ENCODE peak calls at places on chromosomes 7 and 10, in ten cellular contexts. U is ovary, G is uterus, Y is erythroblast, V is spleen, P is heart left ventricle, I is HCT116, A is stomach, F is A549, J is esophagus squamous epithelium. W is an unnamed sample.

GRCh38 chr7:900331-901040 is 24.1 kb downstream of the GET4 start:
- DNase-seq in U (no peak), G (no peak), Y (no peak), V (no peak), P (no peak), I (no peak), A (no peak), F (no peak), J (no peak), W (no peak)

GRCh38 chr7:49187543-49188268 is 263.4 kb downstream of the CDC14C start:
- DNase-seq in U (no peak), G (no peak), Y (no peak), V (no peak), P (no peak), I (no peak), A (no peak), F (no peak), J (no peak), W (no peak)

GRCh38 chr7:140542226-140542625 is 62.9 kb upstream of the MKRN1 start:
- DNase-seq in U (peak; percentile 81), G (peak; percentile 88), Y (no peak), V (peak; percentile 54), P (peak; percentile 54), I (no peak), A (no peak), F (no peak), J (no peak), W (no peak)

GRCh38 chr10:77898323-77899079 is 28.1 kb downstream of the DLG5 start:
- DNase-seq in U (no peak), G (no peak), Y (no peak), V (no peak), P (no peak), I (no peak), A (peak; percentile 77), F (no peak), J (no peak), W (no peak)

GRCh38 chr7:87058739-87059524 is 522 bp downstream of the ELAPOR2 start:
- DNase-seq in U (no peak), G (no peak), Y (peak; percentile 30), V (no peak), P (no peak), I (no peak), A (peak; percentile 34), F (peak; percentile 1), J (no peak), W (no peak)

GRCh38 chr10:50497758-50498157 is 126.0 kb downstream of the SGMS1 start:
- DNase-seq in U (no peak), G (no peak), Y (no peak), V (no peak), P (no peak), I (no peak), A (no peak), F (no peak), J (no peak), W (peak; percentile 28)

GRCh38 chr7:14579971-14580370 is 322.6 kb downstream of the DGKB start:
- DNase-seq in U (no peak), G (no peak), Y (no peak), V (no peak), P (no peak), I (no peak), A (no peak), F (no peak), J (no peak), W (no peak)

GRCh38 chr7:4880218-4880617 is 3.3 kb downstream of the RADIL start:
- DNase-seq in U (no peak), G (no peak), Y (no peak), V (no peak), P (no peak), I (no peak), A (no peak), F (no peak), J (no peak), W (no peak)

DNA sequence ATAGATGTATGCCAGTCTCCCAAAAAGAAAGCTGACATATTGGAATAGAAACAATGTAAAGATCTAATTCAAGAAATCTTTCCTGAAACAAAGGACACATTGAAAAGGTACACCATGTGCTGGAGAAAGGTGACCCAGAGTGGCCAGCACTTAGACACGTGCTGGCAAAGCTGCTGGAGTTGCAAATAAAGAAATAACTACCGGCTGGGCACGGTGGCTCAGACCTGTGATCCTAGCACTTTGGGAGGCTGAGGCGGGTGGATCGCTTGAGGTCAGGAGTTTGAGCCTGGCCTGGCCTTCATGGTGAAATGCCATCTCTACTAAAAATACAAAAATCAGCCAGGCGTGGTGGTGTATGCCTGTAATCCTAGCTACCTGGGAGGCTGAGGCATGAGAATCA is 35.9 kb downstream of the PKD1L1 start:
- DNase-seq in U (no peak), G (no peak), Y (no peak), V (no peak), P (no peak), I (no peak), A (no peak), F (no peak), J (no peak), W (no peak)
- TF ChIP-seq POLR2A in U (no peak), G (no peak), Y (no peak), V (no peak), P (no peak), I (no peak), A (no peak), F (no peak), J (no peak), W (no peak)

GRCh38 chr10:101618871-101619270 is 30.8 kb downstream of the DPCD start:
- DNase-seq in U (no peak), G (no peak), Y (no peak), V (peak; percentile 25), P (no peak), I (no peak), A (no peak), F (no peak), J (no peak), W (no peak)

GRCh38 chr10:101615760-101616116 is 27.6 kb downstream of the DPCD start:
- DNase-seq in U (no peak), G (no peak), Y (no peak), V (peak; percentile 29), P (no peak), I (no peak), A (no peak), F (no peak), J (no peak), W (no peak)

GRCh38 chr10:101617824-101618568 is 29.9 kb downstream of the DPCD start:
- DNase-seq in U (no peak), G (no peak), Y (no peak), V (peak; percentile 48), P (no peak), I (no peak), A (no peak), F (no peak), J (no peak), W (no peak)

GRCh38 chr10:101616415-101617101 is 28.4 kb downstream of the DPCD start:
- DNase-seq in U (no peak), G (no peak), Y (no peak), V (peak; percentile 41), P (no peak), I (no peak), A (no peak), F (no peak), J (no peak), W (no peak)

DNA sequence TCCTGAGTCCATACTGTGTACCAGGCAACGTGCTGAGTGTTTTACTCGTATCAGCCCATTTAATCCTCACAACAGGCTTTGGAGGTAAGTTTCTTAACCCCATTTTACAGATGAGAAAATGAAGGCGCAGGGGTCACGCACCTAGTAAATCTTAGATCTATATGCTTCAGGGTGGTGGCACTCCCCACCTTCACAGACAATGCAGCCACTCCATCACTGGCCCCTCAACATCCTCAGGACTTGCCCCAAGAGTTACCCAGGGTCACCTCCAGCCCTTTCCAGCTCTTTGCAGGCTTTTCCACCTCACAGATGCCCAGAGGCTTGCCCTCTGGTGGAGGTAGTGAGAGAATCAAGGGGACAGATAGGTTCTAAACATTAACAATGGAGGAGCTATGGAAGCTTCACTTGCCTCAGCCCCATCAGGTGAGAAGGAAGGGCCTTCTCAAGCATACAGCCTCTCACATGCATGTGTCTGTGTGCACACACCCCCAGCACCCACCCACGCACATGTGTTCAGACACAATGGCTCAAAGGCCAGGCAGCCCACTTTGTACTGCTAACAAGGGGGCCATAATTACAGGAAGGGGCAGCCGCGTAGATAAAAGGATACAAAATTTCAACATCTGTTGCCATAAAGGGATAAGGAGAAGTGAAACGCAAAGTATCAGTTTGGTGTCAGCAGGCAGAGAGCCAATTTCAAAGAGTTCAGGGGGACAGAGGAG is 29.1 kb downstream of the DPCD start:
- DNase-seq in U (no peak), G (no peak), Y (no peak), V (peak; percentile 55), P (no peak), I (no peak), A (no peak), F (peak; percentile 24), J (no peak), W (no peak)
- TF ChIP-seq POLR2A in U (no peak), G (no peak), Y (no peak), V (no peak), P (no peak), I (no peak), A (no peak), F (no peak), J (no peak), W (no peak)

GRCh38 chr7:98282727-98283126 is 1.2 kb downstream of the BRI3 start:
- DNase-seq in U (no peak), G (no peak), Y (no peak), V (no peak), P (no peak), I (no peak), A (no peak), F (no peak), J (no peak), W (no peak)

GRCh38 chr7:98283127-98283886 is 1.8 kb downstream of the BRI3 start:
- DNase-seq in U (no peak), G (peak; percentile 45), Y (peak; percentile 35), V (peak; percentile 85), P (peak; percentile 64), I (no peak), A (peak; percentile 49), F (no peak), J (no peak), W (no peak)

GRCh38 chr7:98280296-98280695 is 1.2 kb upstream of the BRI3 start:
- DNase-seq in U (no peak), G (no peak), Y (peak; percentile 37), V (no peak), P (no peak), I (no peak), A (no peak), F (no peak), J (no peak), W (no peak)

GRCh38 chr7:98280791-98281756 is at the start of gene BRI3:
- DNase-seq in U (peak; percentile 93), G (peak; percentile 91), Y (peak; percentile 96), V (peak; percentile 97), P (peak; percentile 91), I (peak; percentile 64), A (peak; percentile 94), F (peak; percentile 85), J (peak; percentile 66), W (peak; percentile 86)

DNA sequence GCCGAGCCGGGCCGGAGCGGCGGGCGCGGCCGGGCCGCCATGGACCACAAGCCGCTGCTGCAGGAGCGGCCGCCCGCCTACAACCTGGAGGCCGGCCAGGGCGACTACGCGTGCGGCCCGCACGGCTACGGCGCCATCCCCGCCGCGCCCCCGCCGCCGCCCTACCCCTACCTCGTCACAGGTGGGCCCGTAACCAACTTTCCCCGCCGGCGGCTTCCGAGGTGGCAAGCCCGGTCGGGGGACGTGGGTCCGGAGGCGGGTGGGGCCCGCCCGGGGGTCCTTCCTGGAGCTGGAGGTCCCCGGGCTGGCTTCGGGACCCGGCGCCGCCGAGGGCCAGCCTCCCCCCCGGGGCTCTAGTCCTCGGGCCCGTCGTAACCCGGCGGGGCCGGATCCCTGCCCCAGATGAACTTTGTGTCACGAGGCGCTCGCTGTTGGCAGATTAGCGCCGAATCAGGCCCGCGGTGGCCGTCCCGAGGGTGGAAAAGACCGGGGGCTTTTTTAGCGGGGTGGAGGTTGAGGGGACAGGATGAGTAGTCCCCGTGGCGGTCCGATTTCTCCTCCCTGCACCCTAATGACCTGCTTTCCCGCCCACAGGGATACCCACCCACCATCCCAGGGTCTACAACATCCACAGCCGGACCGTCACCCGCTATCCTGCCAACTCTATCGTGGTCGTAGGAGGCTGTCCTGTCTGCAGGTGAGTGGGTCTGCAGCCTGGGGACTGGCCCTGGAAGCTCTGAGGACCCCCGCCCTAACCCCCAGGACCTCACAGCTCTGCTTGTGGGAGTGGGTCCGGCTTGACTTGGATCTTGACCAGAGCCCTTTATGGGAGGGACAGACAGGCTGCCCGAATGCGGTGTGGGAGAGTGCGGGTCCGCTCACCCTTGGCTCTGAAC is 519 bp downstream of the BRI3 start:
- DNase-seq in U (peak; percentile 55), G (peak; percentile 40), Y (peak; percentile 73), V (peak; percentile 95), P (peak; percentile 51), I (no peak), A (peak; percentile 46), F (no peak), J (no peak), W (no peak)
- TF ChIP-seq POLR2A in U (no peak), G (no peak), Y (no peak), V (no peak), P (no peak), I (no peak), A (no peak), F (no peak), J (no peak), W (peak; percentile 46)

GRCh38 chr7:101816499-101817030 is 861 bp upstream of the CUX1 start:
- DNase-seq in U (peak; percentile 69), G (peak; percentile 38), Y (peak; percentile 76), V (peak; percentile 90), P (peak; percentile 61), I (no peak), A (peak; percentile 65), F (no peak), J (no peak), W (peak; percentile 67)

GRCh38 chr7:101814081-101814995 is 3.1 kb upstream of the CUX1 start:
- DNase-seq in U (peak; percentile 80), G (peak; percentile 51), Y (peak; percentile 80), V (peak; percentile 93), P (peak; percentile 48), I (no peak), A (peak; percentile 69), F (peak; percentile 71), J (no peak), W (peak; percentile 72)

GRCh38 chr7:101813414-101814019 is 3.9 kb upstream of the CUX1 start:
- DNase-seq in U (no peak), G (no peak), Y (no peak), V (no peak), P (no peak), I (no peak), A (no peak), F (no peak), J (no peak), W (no peak)

GRCh38 chr7:101815826-101816488 is 1.5 kb upstream of the CUX1 start:
- DNase-seq in U (peak; percentile 82), G (peak; percentile 72), Y (peak; percentile 92), V (peak; percentile 93), P (peak; percentile 81), I (peak; percentile 73), A (peak; percentile 79), F (peak; percentile 72), J (peak; percentile 35), W (peak; percentile 89)

GRCh38 chr7:101814996-101815825 is 2.2 kb upstream of the CUX1 start:
- DNase-seq in U (peak; percentile 81), G (peak; percentile 54), Y (peak; percentile 87), V (peak; percentile 92), P (peak; percentile 51), I (no peak), A (peak; percentile 51), F (peak; percentile 69), J (no peak), W (peak; percentile 61)
- TF ChIP-seq POLR2A in U (no peak), G (no peak), Y (no peak), V (no peak), P (no peak), I (no peak), A (no peak), F (peak; percentile 19), J (no peak), W (no peak)

W was measured in H54.